ENCODE peak calls at places on chromosomes 2 and 18, in four cellular contexts. C is PC-3, O is fibroblast of lung, U is neural progenitor cell. F is an unnamed sample.

GRCh38 chr18:9735238-9735637 is 27.1 kb downstream of the RAB31 start:
- DNase-seq in C (no peak), O (no peak), U (no peak), F (no peak)

GRCh38 chr2:220144411-220144810 is 517.0 kb downstream of the SLC4A3 start:
- DNase-seq in C (peak; percentile 42), O (peak; percentile 64), U (no peak), F (no peak)

GRCh38 chr2:3807853-3808252 is 104.5 kb downstream of the DCDC2C start:
- DNase-seq in C (peak; percentile 48), O (peak; percentile 73), U (no peak), F (no peak)

GRCh38 chr2:121866789-121867188 is 111.3 kb downstream of the TSN start:
- DNase-seq in C (no peak), O (no peak), U (no peak), F (no peak)

GRCh38 chr2:238722181-238722580 is 125.7 kb upstream of the TWIST2 start:
- DNase-seq in C (no peak), O (no peak), U (no peak), F (no peak)

GRCh38 chr18:9808530-9809241 is 77.1 kb upstream of the TXNDC2 start:
- DNase-seq in C (peak; percentile 72), O (peak; percentile 17), U (peak; percentile 53), F (peak; percentile 21)

GRCh38 chr2:208320686-208321085 is 54.6 kb downstream of the PIKFYVE start:
- DNase-seq in C (no peak), O (peak; percentile 64), U (no peak), F (peak; percentile 17)

GRCh38 chr2:229032596-229033234 is 238.4 kb downstream of the PID1 start:
- DNase-seq in C (no peak), O (no peak), U (no peak), F (no peak)

GRCh38 chr2:45176399-45176798 is 167.1 kb upstream of the SIX2 start:
- DNase-seq in C (peak; percentile 43), O (no peak), U (no peak), F (no peak)

GRCh38 chr2:126467367-126468054 is 188.4 kb upstream of the GYPC start:
- DNase-seq in C (no peak), O (no peak), U (no peak), F (no peak)

GRCh38 chr2:163155279-163155883 is 316.8 kb upstream of the KCNH7 start:
- DNase-seq in C (peak; percentile 67), O (peak; percentile 42), U (peak; percentile 48), F (peak; percentile 51)

GRCh38 chr2:149877913-149878312 is 290.3 kb upstream of the MMADHC start:
- DNase-seq in C (peak; percentile 93), O (no peak), U (no peak), F (no peak)

GRCh38 chr2:111050701-111051376 is 69.9 kb upstream of the BCL2L11 start:
- DNase-seq in C (no peak), O (no peak), U (no peak), F (no peak)
- H3K4me3 ChIP-seq in C (no peak overlapping the region), O (no peak overlapping the region), U (no peak overlapping the region), F (no peak overlapping the region)

DNA sequence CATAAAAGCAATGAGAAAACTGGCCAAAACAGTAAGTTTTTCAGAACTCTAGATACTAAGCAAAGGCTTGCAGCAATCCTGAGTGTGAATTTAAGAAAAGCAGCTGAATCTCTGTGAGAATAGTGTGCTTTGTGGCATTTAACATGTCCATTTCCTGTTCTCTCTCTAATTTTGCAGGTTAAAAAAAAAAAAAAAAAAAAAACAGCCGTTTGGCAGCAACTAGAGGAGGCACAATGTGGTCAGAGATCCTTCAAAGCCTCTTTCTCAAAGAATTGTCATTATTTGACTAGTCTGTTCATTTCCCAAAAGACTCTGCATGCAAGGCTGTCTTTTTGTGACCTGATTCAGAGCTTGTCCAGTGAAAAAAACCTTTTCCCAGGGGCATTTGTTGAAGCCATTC is 289.9 kb upstream of the RAB6C start:
- DNase-seq in C (no peak), O (no peak), U (no peak), F (no peak)
- H2AFZ ChIP-seq in C (no peak overlapping the region), O (no peak overlapping the region), U (peak overlapping the region; percentile 46), F (no peak overlapping the region)

GRCh38 chr2:33214436-33214835 is 262.0 kb upstream of the RASGRP3 start:
- DNase-seq in C (no peak), O (peak; percentile 56), U (no peak), F (peak; percentile 56)
- H3K4me3 ChIP-seq in C (no peak overlapping the region), O (no peak overlapping the region), U (no peak overlapping the region), F (no peak overlapping the region)

GRCh38 chr2:65349863-65350262 is 82.5 kb downstream of the SPRED2 start:
- DNase-seq in C (peak; percentile 47), O (peak; percentile 82), U (peak; percentile 43), F (peak; percentile 87)
- H2AFZ ChIP-seq in C (no peak overlapping the region), O (no peak overlapping the region), U (no peak overlapping the region), F (no peak overlapping the region)

GRCh38 chr2:42169869-42170465 is 814 bp downstream of the EML4 start:
- DNase-seq in C (no peak), O (no peak), U (peak; percentile 31), F (peak; percentile 45)

GRCh38 chr2:42172020-42172419 is 2.9 kb downstream of the EML4 start:
- DNase-seq in C (no peak), O (no peak), U (no peak), F (no peak)

GRCh38 chr2:42172566-42172965 is 3.4 kb downstream of the EML4 start:
- DNase-seq in C (no peak), O (no peak), U (no peak), F (no peak)

GRCh38 chr2:42170619-42171395 is 1.7 kb downstream of the EML4 start:
- DNase-seq in C (no peak), O (no peak), U (no peak), F (no peak)

GRCh38 chr2:42171396-42171971 is 2.3 kb downstream of the EML4 start:
- DNase-seq in C (no peak), O (no peak), U (peak; percentile 67), F (peak; percentile 40)
- H3K4me3 ChIP-seq in C (peak overlapping the region; percentile 82), O (peak overlapping the region; percentile 92), U (peak overlapping the region; percentile 79), F (peak overlapping the region; percentile 94)